ENCODE peak calls at places on chromosome 12, in eight cellular contexts. T is NB4, F is COR-L47, P is KBM-7, L is fibroblast of pulmonary artery, D is progenitor cell of endocrine pancreas, Z is body of pancreas, B is HuH-7.5. Q is an unnamed sample.

GRCh38 chr12:109827566-109828550 is 5.3 kb downstream of the TRPV4 start:
- DNase-seq in T (peak), F (no peak), P (peak), L (peak), D (no peak), Z (peak), B (no peak), Q (no peak)

GRCh38 chr12:6182279-6182898 is 17.8 kb upstream of the CD9 start:
- DNase-seq in T (no peak), F (no peak), P (peak), L (peak), D (no peak), Z (peak), B (peak), Q (no peak)

GRCh38 chr12:71640316-71640715 is 23.3 kb downstream of the ZFC3H1 start:
- DNase-seq in T (no peak), F (no peak), P (no peak), L (no peak), D (no peak), Z (no peak), B (no peak), Q (no peak)

GRCh38 chr12:49489720-49490119 is 49.1 kb upstream of the KCNH3 start:
- DNase-seq in T (no peak), F (no peak), P (no peak), L (peak), D (no peak), Z (no peak), B (no peak), Q (no peak)

GRCh38 chr12:124217508-124217981 is 77.3 kb upstream of the RFLNA start:
- DNase-seq in T (no peak), F (peak), P (no peak), L (no peak), D (no peak), Z (no peak), B (no peak), Q (no peak)

GRCh38 chr12:75722714-75723200 is 211.3 kb upstream of the KRR1 start:
- DNase-seq in T (peak), F (peak), P (peak), L (peak), D (no peak), Z (peak), B (no peak), Q (no peak)

GRCh38 chr12:49061157-49061650 is 610 bp upstream of the KMT2D start:
- DNase-seq in T (no peak), F (no peak), P (no peak), L (no peak), D (no peak), Z (no peak), B (no peak), Q (no peak)

GRCh38 chr12:132238487-132239248 is 90.7 kb downstream of the GALNT9 start:
- DNase-seq in T (no peak), F (no peak), P (no peak), L (peak), D (no peak), Z (no peak), B (no peak), Q (no peak)

GRCh38 chr12:22812531-22812930 is 187.6 kb downstream of the ETNK1 start:
- DNase-seq in T (no peak), F (no peak), P (no peak), L (no peak), D (no peak), Z (no peak), B (no peak), Q (no peak)

GRCh38 chr12:50207424-50207823 is 40.3 kb upstream of the CERS5 start:
- DNase-seq in T (no peak), F (no peak), P (no peak), L (no peak), D (no peak), Z (no peak), B (no peak), Q (no peak)

GRCh38 chr12:89939468-89940215 is 231.0 kb upstream of the ATP2B1 start:
- DNase-seq in T (no peak), F (no peak), P (no peak), L (no peak), D (no peak), Z (no peak), B (no peak), Q (no peak)

Q was measured in endothelial cell.